ENCODE peak calls at places on chromosomes 12 and 14, in seven cellular contexts. A, E, R, V, Q, I and C are unnamed samples.

GRCh38 chr12:58775396-58775795 is 144.9 kb downstream of the LRIG3 start:
- ATAC-seq in I (no peak), V (no peak), Q (no peak), E (no peak), R (no peak), A (no peak), C (no peak)

GRCh38 chr14:20935303-20935984 is 19.8 kb upstream of the RNASE2 start:
- ATAC-seq in I (no peak), R (no peak), E (no peak), V (no peak), Q (no peak), A (no peak), C (no peak)

GRCh38 chr12:117134059-117134458 is 34.8 kb upstream of the TESC start:
- ATAC-seq in E (no peak), V (peak; percentile 89), R (peak; percentile 81), Q (peak; percentile 91), I (peak; percentile 91), A (no peak), C (peak; percentile 8)

GRCh38 chr12:131850856-131851559 is 22.8 kb downstream of the MMP17 start:
- ATAC-seq in V (peak; percentile 39), Q (peak; percentile 63), E (peak; percentile 63), A (no peak), I (no peak), R (peak; percentile 38), C (no peak)

GRCh38 chr12:46965880-46966279 is 113.5 kb upstream of the PCED1B start:
- ATAC-seq in I (no peak), A (peak; percentile 87), Q (no peak), E (no peak), R (no peak), V (no peak), C (no peak)

GRCh38 chr14:97705976-97706375 is 908.8 kb downstream of the VRK1 start:
- ATAC-seq in R (peak; percentile 28), E (no peak), V (no peak), Q (peak; percentile 56), A (no peak), I (no peak), C (no peak)

GRCh38 chr14:97878727-97879126 is 1081.5 kb downstream of the VRK1 start:
- ATAC-seq in Q (no peak), A (peak; percentile 96), R (peak; percentile 79), E (peak; percentile 84), V (peak; percentile 88), I (peak; percentile 34), C (peak; percentile 45)

GRCh38 chr12:55651314-55651703 is 14.6 kb downstream of the OR10P1 start:
- ATAC-seq in I (no peak), R (no peak), V (no peak), Q (no peak), E (no peak), A (no peak), C (no peak)

GRCh38 chr12:5567021-5567744 is 135.3 kb downstream of the NTF3 start:
- ATAC-seq in A (no peak), E (no peak), Q (no peak), I (no peak), V (no peak), R (no peak), C (no peak)

GRCh38 chr14:73802431-73803188 is 49.0 kb upstream of the PTGR2 start:
- ATAC-seq in E (peak; percentile 55), A (peak; percentile 66), Q (no peak), I (no peak), R (no peak), V (no peak), C (peak; percentile 88)

GRCh38 chr12:131408484-131408883 is 302.4 kb upstream of the SFSWAP start:
- ATAC-seq in I (no peak), R (no peak), V (no peak), A (no peak), E (no peak), Q (no peak), C (no peak)

GRCh38 chr12:51449569-51450246 is 25.1 kb downstream of the SLC4A8 start:
- ATAC-seq in R (no peak), E (no peak), Q (no peak), A (no peak), I (no peak), V (no peak), C (peak; percentile 63)

GRCh38 chr12:104285740-104286537 is 17.6 kb upstream of the EID3 start:
- ATAC-seq in I (no peak), V (no peak), E (no peak), A (no peak), R (no peak), Q (peak; percentile 30), C (peak; percentile 62)

GRCh38 chr14:69682607-69683263 is 71.3 kb downstream of the SUSD6 start:
- ATAC-seq in I (peak; percentile 11), A (no peak), R (peak; percentile 52), E (peak; percentile 79), Q (peak; percentile 27), V (no peak), C (peak; percentile 59)

GRCh38 chr12:135127-135526 is 68.6 kb downstream of the IQSEC3 start:
- ATAC-seq in E (no peak), Q (no peak), I (no peak), V (no peak), R (no peak), A (no peak), C (no peak)

GRCh38 chr12:95342008-95342407 is 124.4 kb downstream of the VEZT start:
- ATAC-seq in E (no peak), A (no peak), R (no peak), Q (no peak), I (no peak), V (no peak), C (no peak)

GRCh38 chr14:73786632-73786941 is 65.0 kb upstream of the PTGR2 start:
- ATAC-seq in R (no peak), Q (no peak), E (peak; percentile 2), V (no peak), I (no peak), A (peak; percentile 25), C (peak; percentile 14)

GRCh38 chr14:61426048-61426447 is 104.7 kb downstream of the PRKCH start:
- ATAC-seq in E (no peak), R (no peak), A (no peak), Q (no peak), I (no peak), V (no peak), C (peak; percentile 92)

GRCh38 chr14:30906752-30907658 is 32.6 kb downstream of the COCH start:
- ATAC-seq in V (no peak), A (no peak), R (no peak), E (no peak), I (no peak), Q (no peak), C (no peak)

GRCh38 chr14:74548881-74549280 is 55.3 kb downstream of the ISCA2 start:
- ATAC-seq in E (peak; percentile 58), Q (no peak), R (no peak), I (no peak), A (peak; percentile 69), V (no peak), C (peak; percentile 27)

GRCh38 chr14:105419305-105420091 is at the start of gene MTA1:
- ATAC-seq in I (peak; percentile 64), R (peak; percentile 59), Q (peak; percentile 85), A (peak; percentile 58), E (peak; percentile 65), V (peak; percentile 66), C (peak; percentile 34)

GRCh38 chr12:94244165-94245133 is 96.1 kb downstream of the PLXNC1 start:
- ATAC-seq in Q (peak; percentile 97), V (peak; percentile 41), E (no peak), R (peak; percentile 74), A (peak; percentile 41), I (peak; percentile 82), C (peak; percentile 49)

GRCh38 chr12:50240792-50241114 is 42.6 kb downstream of the LIMA1 start:
- ATAC-seq in R (no peak), I (no peak), A (no peak), E (no peak), V (no peak), Q (no peak), C (no peak)

GRCh38 chr12:59645242-59645641 is 49.4 kb downstream of the SLC16A7 start:
- ATAC-seq in V (no peak), A (no peak), E (no peak), R (no peak), I (no peak), Q (no peak), C (no peak)

GRCh38 chr14:51139221-51139681 is 44.3 kb upstream of the TRIM9 start:
- ATAC-seq in V (no peak), E (peak; percentile 78), I (no peak), A (no peak), R (no peak), Q (no peak), C (peak; percentile 81)